ENCODE peak calls at places on chromosomes 5 and 9, in seven cellular contexts. One of them, this sample, is unnamed.

GRCh38 chr5:14191325-14191724 is 48.2 kb downstream of the TRIO start:
- DNase-seq in GM12878: no peak
- DNase-seq in SK-N-SH: no peak
- DNase-seq in GM12891: no peak
- DNase-seq in HepG2: no peak
- DNase-seq in H1: no peak
- DNase-seq in K562: no peak
- DNase-seq in this sample: no peak

GRCh38 chr9:108040783-108041182 is 551.2 kb upstream of the KLF4 start:
- DNase-seq in SK-N-SH: no peak
- DNase-seq in GM12878: no peak
- DNase-seq in GM12891: no peak
- DNase-seq in H1: no peak
- DNase-seq in K562: peak; percentile 37
- DNase-seq in HepG2: no peak
- DNase-seq in this sample: no peak

GRCh38 chr9:35237303-35237702 is 75.5 kb downstream of the UNC13B start:
- DNase-seq in GM12878: no peak
- DNase-seq in GM12891: no peak
- DNase-seq in H1: no peak
- DNase-seq in HepG2: no peak
- DNase-seq in K562: peak; percentile 21
- DNase-seq in SK-N-SH: no peak
- DNase-seq in this sample: no peak

GRCh38 chr5:131814990-131815389 is 18.2 kb upstream of the FNIP1 start:
- DNase-seq in SK-N-SH: no peak
- DNase-seq in HepG2: no peak
- DNase-seq in GM12878: no peak
- DNase-seq in K562: peak; percentile 29
- DNase-seq in GM12891: no peak
- DNase-seq in H1: no peak
- DNase-seq in this sample: no peak

GRCh38 chr9:137042751-137043727 is 2.9 kb downstream of the NPDC1 start:
- DNase-seq in GM12891: no peak
- DNase-seq in SK-N-SH: no peak
- DNase-seq in GM12878: no peak
- DNase-seq in K562: no peak
- DNase-seq in H1: no peak
- DNase-seq in HepG2: no peak
- DNase-seq in this sample: no peak

GRCh38 chr5:172920447-172920849 is 38.8 kb upstream of the RPL26L1 start:
- DNase-seq in HepG2: no peak
- DNase-seq in K562: peak; percentile 38
- DNase-seq in H1: no peak
- DNase-seq in GM12878: no peak
- DNase-seq in GM12891: no peak
- DNase-seq in SK-N-SH: no peak
- DNase-seq in this sample: no peak

GRCh38 chr9:102740578-102740977 is 254.6 kb upstream of the CYLC2 start:
- DNase-seq in GM12878: no peak
- DNase-seq in K562: no peak
- DNase-seq in HepG2: no peak
- DNase-seq in GM12891: no peak
- DNase-seq in H1: no peak
- DNase-seq in SK-N-SH: no peak
- DNase-seq in this sample: no peak

GRCh38 chr5:88778736-88779135 is 104.2 kb downstream of the MEF2C start:
- DNase-seq in SK-N-SH: no peak
- DNase-seq in GM12878: no peak
- DNase-seq in K562: no peak
- DNase-seq in GM12891: no peak
- DNase-seq in HepG2: no peak
- DNase-seq in H1: no peak
- DNase-seq in this sample: no peak

GRCh38 chr5:124599048-124599973 is 147.1 kb downstream of the ZNF608 start:
- DNase-seq in H1: no peak
- DNase-seq in GM12891: no peak
- DNase-seq in HepG2: peak; percentile 96
- DNase-seq in K562: no peak
- DNase-seq in GM12878: peak; percentile 13
- DNase-seq in SK-N-SH: peak; percentile 56
- DNase-seq in this sample: no peak

GRCh38 chr9:135473972-135474543 is 5.5 kb upstream of the PPP1R26 start:
- DNase-seq in K562: no peak
- DNase-seq in SK-N-SH: no peak
- DNase-seq in GM12878: no peak
- DNase-seq in GM12891: no peak
- DNase-seq in HepG2: no peak
- DNase-seq in H1: no peak
- DNase-seq in this sample: no peak

GRCh38 chr5:135437796-135438560 is 9.2 kb downstream of the DCANP1 start:
- DNase-seq in HepG2: peak; percentile 34
- DNase-seq in SK-N-SH: no peak
- DNase-seq in H1: no peak
- DNase-seq in GM12891: no peak
- DNase-seq in K562: no peak
- DNase-seq in GM12878: no peak
- DNase-seq in this sample: no peak

GRCh38 chr5:174675916-174676315 is 48.5 kb upstream of the MSX2 start:
- DNase-seq in GM12891: no peak
- DNase-seq in GM12878: no peak
- DNase-seq in HepG2: no peak
- DNase-seq in H1: no peak
- DNase-seq in K562: no peak
- DNase-seq in SK-N-SH: no peak
- DNase-seq in this sample: no peak

GRCh38 chr9:126752376-126752775 is 52.5 kb upstream of the ZBTB43 start:
- DNase-seq in HepG2: no peak
- DNase-seq in H1: no peak
- DNase-seq in SK-N-SH: no peak
- DNase-seq in GM12891: no peak
- DNase-seq in K562: no peak
- DNase-seq in GM12878: no peak
- DNase-seq in this sample: no peak

GRCh38 chr9:133932633-133933032 is 59.5 kb downstream of the VAV2 start:
- DNase-seq in K562: no peak
- DNase-seq in GM12891: no peak
- DNase-seq in HepG2: no peak
- DNase-seq in GM12878: no peak
- DNase-seq in SK-N-SH: no peak
- DNase-seq in H1: no peak
- DNase-seq in this sample: no peak

GRCh38 chr9:70479880-70480291 is 65.4 kb upstream of the KLF9 start:
- DNase-seq in GM12878: no peak
- DNase-seq in K562: no peak
- DNase-seq in H1: peak; percentile 38
- DNase-seq in HepG2: no peak
- DNase-seq in GM12891: no peak
- DNase-seq in SK-N-SH: peak; percentile 15
- DNase-seq in this sample: no peak

GRCh38 chr5:129511291-129511690 is 51.2 kb downstream of the ADAMTS19 start:
- DNase-seq in K562: no peak
- DNase-seq in GM12878: no peak
- DNase-seq in HepG2: no peak
- DNase-seq in H1: no peak
- DNase-seq in GM12891: no peak
- DNase-seq in SK-N-SH: no peak
- DNase-seq in this sample: no peak

GRCh38 chr5:129506092-129506491 is 46.0 kb downstream of the ADAMTS19 start:
- DNase-seq in HepG2: no peak
- DNase-seq in GM12878: no peak
- DNase-seq in H1: no peak
- DNase-seq in SK-N-SH: no peak
- DNase-seq in GM12891: no peak
- DNase-seq in K562: no peak
- DNase-seq in this sample: no peak

GRCh38 chr5:129507527-129507926 is 47.4 kb downstream of the ADAMTS19 start:
- DNase-seq in H1: no peak
- DNase-seq in GM12891: no peak
- DNase-seq in HepG2: no peak
- DNase-seq in SK-N-SH: no peak
- DNase-seq in K562: no peak
- DNase-seq in GM12878: no peak
- DNase-seq in this sample: no peak

GRCh38 chr5:129506950-129507349 is 46.9 kb downstream of the ADAMTS19 start:
- DNase-seq in GM12891: no peak
- DNase-seq in H1: no peak
- DNase-seq in K562: no peak
- DNase-seq in SK-N-SH: no peak
- DNase-seq in GM12878: no peak
- DNase-seq in HepG2: no peak
- DNase-seq in this sample: no peak

DNA sequence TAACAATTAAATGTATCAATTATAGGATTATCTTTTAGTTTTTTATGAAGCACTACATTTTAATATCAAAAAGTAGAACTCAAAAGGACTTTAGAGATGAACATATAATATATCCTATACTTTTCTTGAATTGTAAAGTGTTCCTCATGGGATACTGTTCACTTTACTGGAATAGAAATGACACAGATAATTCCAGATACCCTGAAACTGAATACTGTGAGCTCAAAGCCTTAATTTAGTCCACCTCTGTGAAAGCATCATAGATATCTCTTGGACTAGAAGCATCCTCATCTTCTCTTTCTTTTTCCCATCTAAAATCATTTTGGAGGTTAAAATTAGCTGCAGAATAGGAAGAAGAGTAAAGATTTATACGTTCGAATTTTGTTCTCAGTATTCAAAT is 49.3 kb downstream of the ADAMTS19 start:
- DNase-seq in GM12891: no peak
- DNase-seq in K562: no peak
- DNase-seq in SK-N-SH: no peak
- DNase-seq in H1: no peak
- DNase-seq in HepG2: no peak
- DNase-seq in GM12878: no peak
- DNase-seq in this sample: no peak
- TF ChIP-seq TAF1 in GM12891: no peak
- TF ChIP-seq TAF1 in K562: no peak
- TF ChIP-seq TAF1 in SK-N-SH: no peak
- TF ChIP-seq TAF1 in H1: no peak
- TF ChIP-seq TAF1 in HepG2: no peak
- TF ChIP-seq TAF1 in GM12878: no peak
- TF ChIP-seq TAF1 in this sample: no peak

DNA sequence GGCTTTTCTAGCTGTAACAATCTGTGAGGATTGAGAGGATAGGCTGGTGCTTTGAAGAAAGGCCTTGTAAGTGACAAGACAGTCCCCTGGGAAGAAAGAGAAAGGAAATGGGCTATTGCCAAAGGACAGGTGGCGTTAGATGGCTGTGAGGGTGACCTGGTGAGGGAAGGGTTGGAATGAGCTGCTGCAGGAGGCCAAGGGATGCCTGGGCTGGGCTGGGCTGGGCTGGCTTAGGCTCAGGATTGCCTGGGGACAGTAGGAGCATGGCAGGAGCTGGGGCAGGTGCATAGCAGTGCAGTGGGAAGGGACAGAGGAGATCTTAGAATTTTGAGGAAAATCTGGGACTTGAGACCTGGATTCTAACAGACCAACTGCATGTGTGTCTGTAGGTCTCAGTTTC is 9.7 kb upstream of the MYOZ3 start:
- DNase-seq in SK-N-SH: no peak
- DNase-seq in H1: no peak
- DNase-seq in K562: no peak
- DNase-seq in HepG2: no peak
- DNase-seq in GM12878: no peak
- DNase-seq in GM12891: no peak
- DNase-seq in this sample: no peak
- TF ChIP-seq POLR2AphosphoS5 in SK-N-SH: no peak
- TF ChIP-seq POLR2AphosphoS5 in H1: no peak
- TF ChIP-seq POLR2AphosphoS5 in K562: no peak
- TF ChIP-seq POLR2AphosphoS5 in HepG2: no peak
- TF ChIP-seq POLR2AphosphoS5 in GM12878: no peak
- TF ChIP-seq POLR2AphosphoS5 in GM12891: no peak
- TF ChIP-seq POLR2AphosphoS5 in this sample: no peak

GRCh38 chr9:32677931-32678330 is 42.5 kb upstream of the TAF1L start:
- DNase-seq in SK-N-SH: no peak
- DNase-seq in HepG2: no peak
- DNase-seq in GM12878: no peak
- DNase-seq in K562: no peak
- DNase-seq in H1: no peak
- DNase-seq in GM12891: no peak
- DNase-seq in this sample: no peak

GRCh38 chr9:32671333-32671732 is 35.9 kb upstream of the TAF1L start:
- DNase-seq in GM12878: no peak
- DNase-seq in SK-N-SH: no peak
- DNase-seq in K562: no peak
- DNase-seq in GM12891: no peak
- DNase-seq in HepG2: no peak
- DNase-seq in H1: no peak
- DNase-seq in this sample: no peak

GRCh38 chr9:32672478-32672877 is 37.0 kb upstream of the TAF1L start:
- DNase-seq in K562: no peak
- DNase-seq in H1: no peak
- DNase-seq in GM12878: no peak
- DNase-seq in GM12891: no peak
- DNase-seq in SK-N-SH: no peak
- DNase-seq in HepG2: no peak
- DNase-seq in this sample: no peak
- TF ChIP-seq TAF1 in K562: no peak
- TF ChIP-seq TAF1 in H1: no peak
- TF ChIP-seq TAF1 in GM12878: no peak
- TF ChIP-seq TAF1 in GM12891: no peak
- TF ChIP-seq TAF1 in SK-N-SH: no peak
- TF ChIP-seq TAF1 in HepG2: no peak
- TF ChIP-seq TAF1 in this sample: no peak

GRCh38 chr9:130780865-130781504 is 54.1 kb upstream of the ABL1 start:
- DNase-seq in HepG2: no peak
- DNase-seq in GM12891: no peak
- DNase-seq in K562: no peak
- DNase-seq in GM12878: no peak
- DNase-seq in H1: no peak
- DNase-seq in SK-N-SH: no peak
- DNase-seq in this sample: no peak
- TF ChIP-seq POLR2AphosphoS5 in HepG2: no peak
- TF ChIP-seq POLR2AphosphoS5 in GM12891: no peak
- TF ChIP-seq POLR2AphosphoS5 in K562: no peak
- TF ChIP-seq POLR2AphosphoS5 in GM12878: no peak
- TF ChIP-seq POLR2AphosphoS5 in H1: no peak
- TF ChIP-seq POLR2AphosphoS5 in SK-N-SH: peak; percentile 33
- TF ChIP-seq POLR2AphosphoS5 in this sample: no peak

GRCh38 chr9:6197330-6197729 is 18.3 kb upstream of the IL33 start:
- DNase-seq in GM12878: no peak
- DNase-seq in GM12891: no peak
- DNase-seq in HepG2: peak; percentile 31
- DNase-seq in H1: no peak
- DNase-seq in K562: peak; percentile 14
- DNase-seq in SK-N-SH: no peak
- DNase-seq in this sample: no peak
- TF ChIP-seq TAF1 in GM12878: no peak
- TF ChIP-seq TAF1 in GM12891: no peak
- TF ChIP-seq TAF1 in HepG2: no peak
- TF ChIP-seq TAF1 in H1: no peak
- TF ChIP-seq TAF1 in K562: no peak
- TF ChIP-seq TAF1 in SK-N-SH: no peak
- TF ChIP-seq TAF1 in this sample: no peak

GRCh38 chr9:16510506-16510905 is 360.0 kb downstream of the BNC2 start:
- DNase-seq in SK-N-SH: no peak
- DNase-seq in GM12878: no peak
- DNase-seq in K562: no peak
- DNase-seq in GM12891: no peak
- DNase-seq in H1: no peak
- DNase-seq in HepG2: no peak
- DNase-seq in this sample: no peak
- TF ChIP-seq POLR2AphosphoS5 in SK-N-SH: no peak
- TF ChIP-seq POLR2AphosphoS5 in GM12878: no peak
- TF ChIP-seq POLR2AphosphoS5 in K562: no peak
- TF ChIP-seq POLR2AphosphoS5 in GM12891: no peak
- TF ChIP-seq POLR2AphosphoS5 in H1: no peak
- TF ChIP-seq POLR2AphosphoS5 in HepG2: no peak
- TF ChIP-seq POLR2AphosphoS5 in this sample: no peak

GRCh38 chr5:9059920-9060691 is 485.8 kb downstream of the SEMA5A start:
- DNase-seq in GM12878: no peak
- DNase-seq in SK-N-SH: no peak
- DNase-seq in HepG2: no peak
- DNase-seq in GM12891: no peak
- DNase-seq in H1: peak; percentile 3
- DNase-seq in K562: no peak
- DNase-seq in this sample: no peak
- TF ChIP-seq TAF1 in GM12878: no peak
- TF ChIP-seq TAF1 in SK-N-SH: no peak
- TF ChIP-seq TAF1 in HepG2: no peak
- TF ChIP-seq TAF1 in GM12891: no peak
- TF ChIP-seq TAF1 in H1: no peak
- TF ChIP-seq TAF1 in K562: no peak
- TF ChIP-seq TAF1 in this sample: no peak